ENCODE peak calls at places on chromosomes 6 and 20, in six cellular contexts. X is Caki2; G is naive thymus-derived CD8-positive, alpha-beta T cell; V is GM13977; U is hippocampal formation; K is NCI-H2081. R is an unnamed sample.

GRCh38 chr6:6479706-6480250 is 108.7 kb upstream of the LY86 start:
- DNase-seq in V (no peak), G (no peak), X (no peak), K (no peak), U (no peak), R (no peak)

GRCh38 chr20:49505518-49505917 is 23.1 kb upstream of the KCNB1 start:
- DNase-seq in G (no peak), K (peak), X (peak), V (no peak), U (peak), R (peak)

GRCh38 chr6:104958720-104959452 is 2.0 kb downstream of the LIN28B start:
- DNase-seq in U (no peak), K (peak), X (no peak), V (no peak), G (no peak), R (no peak)

GRCh38 chr6:112275365-112275764 is 21.0 kb upstream of the LAMA4 start:
- DNase-seq in X (no peak), V (no peak), K (no peak), U (no peak), G (no peak), R (no peak)

GRCh38 chr20:38173237-38174156 is 8.4 kb upstream of the TGM2 start:
- DNase-seq in X (peak), K (no peak), V (no peak), G (no peak), U (no peak), R (peak)

GRCh38 chr20:62314711-62315302 is 12.0 kb downstream of the ADRM1 start:
- DNase-seq in K (no peak), X (no peak), G (no peak), V (no peak), U (no peak), R (no peak)

GRCh38 chr6:17932362-17932852 is 55.0 kb downstream of the KIF13A start:
- DNase-seq in K (no peak), G (no peak), V (no peak), U (no peak), X (no peak), R (no peak)

GRCh38 chr6:106973841-106974336 is 640 bp downstream of the CD24 start:
- DNase-seq in V (peak), X (peak), K (peak), G (no peak), U (no peak), R (no peak)

GRCh38 chr20:8221887-8222419 is 89.9 kb downstream of the PLCB1 start:
- DNase-seq in U (no peak), X (no peak), K (no peak), G (no peak), V (peak), R (no peak)

GRCh38 chr20:43022568-43022967 is 167.1 kb downstream of the PTPRT start:
- DNase-seq in G (no peak), U (peak), X (no peak), K (no peak), V (no peak), R (no peak)

GRCh38 chr6:160523223-160523622 is 140.9 kb downstream of the LPA start:
- DNase-seq in U (no peak), G (no peak), V (no peak), X (no peak), K (no peak), R (no peak)

GRCh38 chr20:1851396-1851795 is 43.8 kb upstream of the SIRPA start:
- DNase-seq in U (no peak), V (no peak), X (no peak), G (no peak), K (no peak), R (no peak)

GRCh38 chr6:26215200-26216014 is 128.2 kb downstream of the HFE start:
- DNase-seq in K (no peak), G (no peak), U (no peak), V (no peak), X (peak), R (no peak)

GRCh38 chr6:34190504-34191122 is 44.7 kb upstream of the GRM4 start:
- DNase-seq in K (no peak), U (no peak), G (no peak), X (no peak), V (no peak), R (no peak)

GRCh38 chr6:151160869-151161268 is 78.9 kb upstream of the AKAP12 start:
- DNase-seq in V (no peak), K (no peak), G (no peak), U (no peak), X (peak), R (peak)

GRCh38 chr6:44954281-44954680 is 373.8 kb upstream of the RUNX2 start:
- DNase-seq in G (no peak), X (no peak), U (no peak), V (no peak), K (no peak), R (no peak)

GRCh38 chr6:52399511-52400315 is 20.4 kb upstream of the EFHC1 start:
- DNase-seq in G (no peak), K (peak), X (peak), V (peak), U (peak), R (no peak)

GRCh38 chr6:105108631-105109262 is 71.1 kb downstream of the POPDC3 start:
- DNase-seq in U (no peak), K (no peak), V (no peak), X (no peak), G (no peak), R (no peak)

GRCh38 chr20:4217349-4217761 is 202.0 kb upstream of the RNF24 start:
- DNase-seq in V (no peak), K (no peak), X (peak), U (no peak), G (no peak), R (no peak)

GRCh38 chr6:169454204-169454871 is 200.7 kb upstream of the THBS2 start:
- DNase-seq in K (no peak), V (no peak), G (no peak), X (peak), U (no peak), R (peak)

GRCh38 chr6:13766201-13766634 is 48.1 kb downstream of the MCUR1 start:
- DNase-seq in K (no peak), G (no peak), X (peak), V (no peak), U (no peak), R (peak)

GRCh38 chr6:105075210-105075609 is 104.6 kb downstream of the POPDC3 start:
- DNase-seq in G (no peak), U (no peak), X (no peak), V (no peak), K (no peak), R (no peak)

GRCh38 chr6:104182811-104183210 is 676.9 kb downstream of the HACE1 start:
- DNase-seq in G (no peak), X (no peak), K (no peak), U (no peak), V (no peak), R (no peak)

GRCh38 chr6:3913958-3914337 is 64.8 kb downstream of the FAM50B start:
- DNase-seq in U (no peak), V (no peak), G (no peak), X (no peak), K (no peak), R (no peak)

GRCh38 chr6:156175971-156176421 is 601.2 kb upstream of the ARID1B start:
- DNase-seq in X (peak), K (peak), G (no peak), V (no peak), U (no peak), R (no peak)

GRCh38 chr6:148455674-148456559 is 113.3 kb downstream of the SASH1 start:
- DNase-seq in X (no peak), U (peak), K (no peak), G (no peak), V (no peak), R (no peak)

GRCh38 chr20:62962221-62962879 is 9.8 kb downstream of the SLC17A9 start:
- DNase-seq in V (no peak), G (no peak), X (no peak), K (no peak), U (no peak), R (no peak)

GRCh38 chr20:57698867-57699275 is 10.9 kb downstream of the PMEPA1 start:
- DNase-seq in G (no peak), U (no peak), V (no peak), X (peak), K (no peak), R (no peak)

GRCh38 chr6:775863-776262 is 82.9 kb upstream of the EXOC2 start:
- DNase-seq in X (no peak), V (no peak), U (no peak), G (no peak), K (no peak), R (no peak)

R was measured in kidney epithelial cell.